ENCODE peak calls at places on chromosomes 3 and 15, in five cellular contexts. D is CD8-positive, alpha-beta T cell; H is right cardiac atrium; I is upper lobe of right lung; K is H9. L is an unnamed sample.

GRCh38 chr15:74390552-74391288 is 23.3 kb upstream of the CYP11A1 start:
- DNase-seq in D (no peak), H (no peak), I (no peak), K (no peak), L (no peak)

GRCh38 chr3:46097691-46098241 is 70.5 kb upstream of the XCR1 start:
- DNase-seq in D (no peak), H (peak), I (no peak), K (no peak), L (no peak)

GRCh38 chr3:16102905-16103364 is 71.5 kb upstream of the GALNT15 start:
- DNase-seq in D (no peak), H (no peak), I (no peak), K (no peak), L (no peak)

GRCh38 chr3:159762981-159763465 is 225.6 kb upstream of the IL12A start:
- DNase-seq in D (no peak), H (peak), I (peak), K (peak), L (peak)

GRCh38 chr3:81554348-81554747 is 207.1 kb downstream of the GBE1 start:
- DNase-seq in D (no peak), H (no peak), I (no peak), K (no peak), L (no peak)

GRCh38 chr3:32399030-32399620 is 7.5 kb downstream of the CMTM7 start:
- DNase-seq in D (no peak), H (no peak), I (no peak), K (no peak), L (no peak)

GRCh38 chr3:157532529-157533297 is 29.5 kb upstream of the VEPH1 start:
- DNase-seq in D (no peak), H (no peak), I (no peak), K (peak), L (peak)

GRCh38 chr3:111385971-111386495 is 156.0 kb upstream of the CD96 start:
- DNase-seq in D (no peak), H (no peak), I (no peak), K (no peak), L (no peak)

GRCh38 chr3:133927543-133928066 is 31.9 kb upstream of the RAB6B start:
- DNase-seq in D (peak), H (peak), I (peak), K (peak), L (peak)

GRCh38 chr15:80403712-80404056 is 498 bp upstream of the ARNT2 start:
- DNase-seq in D (no peak), H (no peak), I (peak), K (peak), L (peak)

GRCh38 chr3:122760457-122761271 is 33.0 kb downstream of the HSPBAP1 start:
- DNase-seq in D (no peak), H (no peak), I (no peak), K (peak), L (peak)

GRCh38 chr3:83928391-83928790 is 1030.4 kb upstream of the CADM2 start:
- DNase-seq in D (no peak), H (no peak), I (no peak), K (no peak), L (no peak)

GRCh38 chr3:127629462-127630403 is 748 bp downstream of the PODXL2 start:
- DNase-seq in D (no peak), H (peak), I (peak), K (no peak), L (peak)

GRCh38 chr3:53169045-53169831 is 8.2 kb downstream of the PRKCD start:
- DNase-seq in D (no peak), H (no peak), I (peak), K (peak), L (peak)

GRCh38 chr15:91472316-91472756 is 372.3 kb downstream of the SV2B start:
- DNase-seq in D (no peak), H (no peak), I (no peak), K (no peak), L (no peak)

GRCh38 chr15:63135804-63136203 is 14.1 kb downstream of the LACTB start:
- DNase-seq in D (no peak), H (no peak), I (no peak), K (no peak), L (no peak)

GRCh38 chr3:81545572-81545971 is 215.9 kb downstream of the GBE1 start:
- DNase-seq in D (no peak), H (no peak), I (no peak), K (no peak), L (no peak)

GRCh38 chr15:45121706-45122417 is 7.7 kb downstream of the DUOXA2 start:
- DNase-seq in D (no peak), H (no peak), I (peak), K (no peak), L (peak)

GRCh38 chr15:82595766-82596165 is 51.4 kb downstream of the CPEB1 start:
- DNase-seq in D (no peak), H (no peak), I (no peak), K (no peak), L (no peak)

GRCh38 chr15:25536801-25537310 is 98.0 kb upstream of the UBE3A start:
- DNase-seq in D (no peak), H (no peak), I (no peak), K (no peak), L (no peak)

GRCh38 chr3:39812537-39812936 is 3.1 kb downstream of the MYRIP start:
- DNase-seq in D (no peak), H (peak), I (no peak), K (no peak), L (peak)

GRCh38 chr3:188468672-188469071 is 314.7 kb downstream of the LPP start:
- DNase-seq in D (no peak), H (peak), I (no peak), K (no peak), L (peak)

GRCh38 chr3:49759226-49759625 is 27.1 kb downstream of the IP6K1 start:
- DNase-seq in D (no peak), H (no peak), I (no peak), K (no peak), L (no peak)

GRCh38 chr3:59731909-59732308 is 682.1 kb upstream of the CFAP20DC start:
- DNase-seq in D (no peak), H (no peak), I (no peak), K (no peak), L (no peak)

GRCh38 chr15:40340740-40341400 is at the start of gene CCDC9B:
- DNase-seq in D (no peak), H (peak), I (peak), K (no peak), L (peak)

GRCh38 chr3:13878711-13879101 is 1.2 kb downstream of the WNT7A start:
- DNase-seq in D (no peak), H (no peak), I (peak), K (peak), L (no peak)

GRCh38 chr3:10173926-10174435 is 9.3 kb downstream of the IRAK2 start:
- DNase-seq in D (no peak), H (peak), I (peak), K (no peak), L (peak)

GRCh38 chr3:107644631-107645030 is 121.9 kb downstream of the BBX start:
- DNase-seq in D (no peak), H (no peak), I (no peak), K (no peak), L (no peak)

GRCh38 chr3:25007974-25008658 is 419.9 kb upstream of the RARB start:
- DNase-seq in D (no peak), H (no peak), I (no peak), K (no peak), L (peak)

GRCh38 chr3:11096266-11097135 is 57.8 kb upstream of the HRH1 start:
- DNase-seq in D (no peak), H (peak), I (peak), K (peak), L (peak)

GRCh38 chr3:126816323-126816722 is 112.3 kb downstream of the CHCHD6 start:
- DNase-seq in D (no peak), H (no peak), I (no peak), K (no peak), L (no peak)

GRCh38 chr3:50423543-50423942 is 64.2 kb upstream of the TMEM115 start:
- DNase-seq in D (no peak), H (no peak), I (peak), K (no peak), L (no peak)

GRCh38 chr15:66638377-66638776 is 63.7 kb upstream of the SMAD6 start:
- DNase-seq in D (no peak), H (no peak), I (no peak), K (no peak), L (no peak)

GRCh38 chr15:53658827-53659226 is 100.6 kb downstream of the WDR72 start:
- DNase-seq in D (no peak), H (no peak), I (no peak), K (no peak), L (no peak)

GRCh38 chr15:35107561-35107960 is 22.5 kb upstream of the NANOGP8 start:
- DNase-seq in D (no peak), H (no peak), I (no peak), K (no peak), L (no peak)

GRCh38 chr3:140341817-140342403 is 336.0 kb upstream of the TRIM42 start:
- DNase-seq in D (no peak), H (no peak), I (no peak), K (peak), L (no peak)

GRCh38 chr3:140128217-140129137 is 193.5 kb downstream of the CLSTN2 start:
- DNase-seq in D (no peak), H (peak), I (peak), K (peak), L (peak)

GRCh38 chr3:150450906-150451305 is 42.8 kb downstream of the TSC22D2 start:
- DNase-seq in D (no peak), H (no peak), I (no peak), K (no peak), L (no peak)

GRCh38 chr15:56653787-56654186 is 79.5 kb downstream of the ZNF280D start:
- DNase-seq in D (no peak), H (no peak), I (no peak), K (no peak), L (no peak)

GRCh38 chr15:33279613-33280205 is 31.1 kb upstream of the RYR3 start:
- DNase-seq in D (no peak), H (no peak), I (no peak), K (no peak), L (no peak)

GRCh38 chr3:30492581-30493192 is 113.7 kb upstream of the TGFBR2 start:
- DNase-seq in D (no peak), H (no peak), I (no peak), K (no peak), L (no peak)
- H3K27ac ChIP-seq in D (no peak), H (no peak), I (peak), K (no peak), L (no peak)

GRCh38 chr3:170367797-170368196 is 10.3 kb downstream of the SKIL start:
- DNase-seq in D (no peak), H (no peak), I (no peak), K (no peak), L (no peak)

GRCh38 chr3:170368921-170369320 is 11.4 kb downstream of the SKIL start:
- DNase-seq in D (no peak), H (no peak), I (no peak), K (no peak), L (no peak)

GRCh38 chr3:170372190-170372879 is 14.8 kb downstream of the SKIL start:
- DNase-seq in D (no peak), H (no peak), I (no peak), K (no peak), L (no peak)
- H3K27ac ChIP-seq in D (no peak), H (no peak), I (no peak), K (no peak), L (no peak)

GRCh38 chr15:48871536-48871935 is 6.4 kb upstream of the EID1 start:
- DNase-seq in D (no peak), H (no peak), I (no peak), K (no peak), L (no peak)

GRCh38 chr15:48869966-48870365 is 8.0 kb upstream of the EID1 start:
- DNase-seq in D (no peak), H (no peak), I (no peak), K (no peak), L (peak)

GRCh38 chr15:48866141-48866563 is 11.8 kb upstream of the EID1 start:
- DNase-seq in D (no peak), H (no peak), I (no peak), K (no peak), L (no peak)

GRCh38 chr15:48868018-48868417 is 9.9 kb upstream of the EID1 start:
- DNase-seq in D (no peak), H (no peak), I (no peak), K (no peak), L (no peak)

DNA sequence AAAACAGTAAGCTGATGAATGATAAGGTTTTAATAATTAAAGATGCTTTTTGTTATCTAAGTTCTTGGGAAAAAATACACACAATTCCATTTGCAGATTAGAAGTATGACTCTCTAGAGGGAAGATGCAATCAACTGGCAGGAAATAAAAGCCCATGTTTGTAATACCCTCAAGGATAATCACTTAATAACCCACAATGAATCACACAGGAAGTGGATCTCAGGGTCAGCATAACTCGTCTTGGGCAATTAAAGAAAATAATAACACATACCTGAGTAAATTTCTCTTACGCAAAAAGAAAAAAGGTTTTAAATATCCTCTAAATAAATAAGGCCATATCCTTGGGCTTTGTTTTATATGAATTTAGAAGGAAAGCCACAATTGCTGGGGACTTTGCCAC is 9.4 kb upstream of the EID1 start:
- DNase-seq in D (no peak), H (no peak), I (no peak), K (no peak), L (no peak)
- H3K27ac ChIP-seq in D (no peak), H (no peak), I (no peak), K (no peak), L (no peak)

DNA sequence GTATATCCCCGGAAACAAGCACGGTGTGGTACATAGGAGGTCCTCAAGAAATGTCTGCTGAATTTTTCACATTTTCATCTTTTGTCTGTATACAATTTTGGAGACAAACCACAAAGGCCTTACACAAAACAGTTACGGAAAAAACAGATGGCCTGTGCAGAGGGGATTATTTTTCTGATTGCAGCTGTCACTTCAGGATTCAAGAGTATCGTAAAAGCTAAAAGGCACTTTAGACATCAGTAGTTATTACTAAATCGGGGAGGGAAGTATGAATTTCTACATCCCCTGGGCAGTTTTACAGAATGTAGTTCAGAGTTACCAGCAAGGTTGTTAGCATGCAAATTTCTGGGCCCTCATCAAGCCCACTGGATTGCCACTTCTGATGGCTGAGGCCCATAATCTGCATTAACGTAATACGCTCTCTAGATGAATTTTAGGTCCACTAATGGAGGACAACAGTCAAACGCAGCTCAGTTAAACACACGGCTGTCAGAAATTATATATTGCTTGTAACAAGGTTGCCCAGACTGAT is 1.2 kb downstream of the RIOX2 start:
- DNase-seq in D (no peak), H (no peak), I (no peak), K (no peak), L (no peak)
- H3K27ac ChIP-seq in D (peak), H (no peak), I (peak), K (no peak), L (peak)

GRCh38 chr3:105869531-105869833 is 670 bp upstream of the CBLB start:
- DNase-seq in D (no peak), H (no peak), I (no peak), K (no peak), L (no peak)

GRCh38 chr3:105868450-105868744 is 415 bp downstream of the CBLB start:
- DNase-seq in D (peak), H (peak), I (peak), K (peak), L (peak)

GRCh38 chr3:105869982-105870381 is 1.2 kb upstream of the CBLB start:
- DNase-seq in D (no peak), H (no peak), I (no peak), K (no peak), L (no peak)

GRCh38 chr3:105867690-105868449 is 942 bp downstream of the CBLB start:
- DNase-seq in D (no peak), H (no peak), I (no peak), K (no peak), L (no peak)

GRCh38 chr3:105868745-105869530 is at the start of gene CBLB:
- DNase-seq in D (peak), H (peak), I (peak), K (peak), L (peak)
- H3K27ac ChIP-seq in D (peak), H (peak), I (peak), K (peak), L (peak)

DNA sequence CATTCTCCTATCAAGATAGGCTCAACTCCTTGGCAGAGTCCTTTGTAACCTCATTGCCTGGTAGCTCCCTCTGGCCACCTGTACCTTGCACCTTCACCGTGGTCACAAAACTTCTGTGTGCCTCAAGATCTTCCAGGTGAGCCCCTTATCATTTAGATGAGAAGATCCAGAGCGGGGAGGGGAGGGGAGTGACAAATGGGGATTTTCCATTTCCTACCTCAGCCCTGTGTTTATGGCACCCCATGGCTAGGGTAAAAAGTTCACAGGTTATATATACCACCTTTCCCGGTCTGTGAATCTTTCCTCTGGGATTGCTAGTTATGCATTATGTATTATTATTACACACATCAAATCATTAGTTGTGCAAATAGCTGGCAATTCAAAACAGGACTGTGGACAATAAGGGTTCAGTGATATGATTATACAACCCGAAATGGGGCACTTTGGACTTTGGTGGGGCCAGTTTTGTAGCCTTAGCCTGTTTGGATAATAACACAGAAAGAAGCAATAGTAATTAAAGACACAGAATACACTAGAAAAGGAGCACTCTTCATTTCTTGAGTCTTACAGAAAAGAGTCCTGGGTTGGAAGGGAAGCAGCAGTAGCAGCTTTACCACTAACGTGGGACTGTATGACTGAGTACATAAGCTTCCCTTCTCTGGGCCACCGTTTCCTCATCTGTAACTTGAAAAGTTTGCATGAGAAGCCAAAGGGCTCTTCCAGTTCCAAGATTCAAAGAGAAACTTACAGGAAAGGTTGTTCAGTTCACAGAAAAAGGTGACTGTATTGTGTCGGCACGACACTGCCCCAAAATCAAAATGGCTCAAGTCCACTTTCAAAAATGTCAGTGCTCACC is 7.1 kb downstream of the TLE3 start:
- DNase-seq in D (no peak), H (no peak), I (no peak), K (no peak), L (no peak)
- H3K27ac ChIP-seq in D (no peak), H (no peak), I (no peak), K (no peak), L (no peak)

GRCh38 chr3:146505496-146505895 is 36.1 kb upstream of the PLSCR2 start:
- DNase-seq in D (no peak), H (no peak), I (no peak), K (no peak), L (no peak)
- H3K27ac ChIP-seq in D (no peak), H (no peak), I (no peak), K (no peak), L (no peak)

DNA sequence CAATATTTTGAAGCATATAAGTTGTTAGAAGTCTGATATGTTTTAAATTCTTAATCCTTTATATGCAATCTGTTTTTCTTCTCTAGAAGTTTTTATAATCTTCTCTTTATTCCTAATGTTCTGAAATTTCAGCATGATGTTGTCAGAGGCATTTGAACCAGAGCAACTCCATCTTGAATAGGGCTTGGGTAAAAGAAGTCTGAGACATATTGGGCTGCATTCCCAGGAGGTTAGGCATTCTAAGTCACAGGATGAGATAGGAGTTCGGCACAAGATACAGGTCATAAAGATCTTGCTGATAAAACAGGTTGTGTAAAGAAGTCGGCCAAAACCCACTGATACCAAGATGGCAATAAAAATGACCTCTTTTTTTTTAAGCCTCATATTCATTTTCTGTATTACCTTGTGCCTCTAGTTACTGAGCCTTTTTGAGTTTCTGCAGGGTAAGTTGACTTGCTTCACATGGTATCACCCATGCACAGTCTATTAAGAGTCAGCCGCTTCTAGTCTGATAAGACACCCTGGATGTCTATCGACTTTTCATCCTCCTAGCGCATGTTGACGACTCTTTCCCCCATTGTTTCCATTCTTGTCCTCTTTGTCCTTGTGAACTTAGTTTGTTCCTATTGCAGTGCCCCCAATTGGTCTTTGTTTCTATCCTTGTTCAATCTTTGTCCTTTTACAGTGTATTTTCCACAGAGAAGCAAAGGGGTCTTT is 80.8 kb upstream of the RNU6-1 start:
- DNase-seq in D (no peak), H (no peak), I (no peak), K (no peak), L (no peak)
- H3K27ac ChIP-seq in D (no peak), H (no peak), I (no peak), K (no peak), L (peak)

L was measured in thyroid gland.